ENCODE peak calls at places on chromosome 12, in five cellular contexts. X is fibroblast of the conjunctiva, S is pancreas, B is AG08395, P is stromal cell of bone marrow. Y is an unnamed sample.

GRCh38 chr12:9626291-9626690 is 18.6 kb upstream of the KLRB1 start:
- DNase-seq in X (no peak), S (no peak), B (no peak), P (no peak), Y (no peak)

GRCh38 chr12:102426599-102427541 is 53.5 kb downstream of the IGF1 start:
- DNase-seq in X (no peak), S (no peak), B (peak; percentile 53), P (peak; percentile 69), Y (no peak)

GRCh38 chr12:12450043-12450451 is 93.2 kb downstream of the BORCS5 start:
- DNase-seq in X (no peak), S (no peak), B (no peak), P (no peak), Y (no peak)

GRCh38 chr12:132743831-132744230 is 17.8 kb downstream of the ANKLE2 start:
- DNase-seq in X (no peak), S (no peak), B (no peak), P (no peak), Y (no peak)

GRCh38 chr12:121673013-121673441 is 3.6 kb upstream of the MORN3 start:
- DNase-seq in X (no peak), S (peak; percentile 83), B (peak; percentile 14), P (no peak), Y (no peak)

GRCh38 chr12:131919051-131919347 is 10.1 kb upstream of the PUS1 start:
- DNase-seq in X (no peak), S (no peak), B (no peak), P (no peak), Y (no peak)

GRCh38 chr12:52186135-52186840 is 5.5 kb downstream of the KRT80 start:
- DNase-seq in X (peak; percentile 55), S (no peak), B (peak; percentile 78), P (peak; percentile 45), Y (no peak)

GRCh38 chr12:43914923-43915468 is 79.1 kb downstream of the TMEM117 start:
- DNase-seq in X (no peak), S (no peak), B (peak; percentile 14), P (no peak), Y (no peak)

GRCh38 chr12:42588981-42589464 is 523 bp downstream of the PRICKLE1 start:
- DNase-seq in X (no peak), S (peak; percentile 11), B (no peak), P (no peak), Y (peak; percentile 2)

GRCh38 chr12:2295941-2296461 is 243.2 kb downstream of the CACNA1C start:
- DNase-seq in X (no peak), S (no peak), B (no peak), P (peak; percentile 76), Y (no peak)

GRCh38 chr12:50640321-50640939 is 123.5 kb upstream of the ATF1 start:
- DNase-seq in X (no peak), S (no peak), B (no peak), P (no peak), Y (no peak)

GRCh38 chr12:56119361-56119796 is 1.3 kb downstream of the ZC3H10 start:
- DNase-seq in X (peak; percentile 92), S (peak; percentile 77), B (peak; percentile 88), P (peak; percentile 76), Y (peak; percentile 38)

GRCh38 chr12:114691810-114692557 is 8.0 kb upstream of the TBX3 start:
- DNase-seq in X (no peak), S (no peak), B (no peak), P (no peak), Y (no peak)

GRCh38 chr12:106064622-106065021 is 74.1 kb downstream of the NUAK1 start:
- DNase-seq in X (no peak), S (no peak), B (no peak), P (no peak), Y (no peak)